ENCODE peak calls at places on chromosomes 13 and 19, in seven cellular contexts. I, M, G, D, K, A and J are unnamed samples.
A peak's percentile ranks its signal among the peaks of the same experiment; 100 is the strongest.

GRCh38 chr13:99083976-99084375 is 106.1 kb upstream of the DOCK9 start:
- DNase-seq in D (no peak), G (no peak), A (no peak), M (no peak), K (no peak), I (no peak), J (no peak)

GRCh38 chr19:6047741-6048231 is 62.5 kb downstream of the RFX2 start:
- DNase-seq in D (peak; percentile 39), M (no peak), G (no peak), K (no peak), I (no peak), A (no peak), J (peak; percentile 31)

GRCh38 chr13:42883771-42884170 is 102.4 kb downstream of the FAM216B start:
- DNase-seq in I (no peak), A (no peak), G (no peak), M (no peak), D (peak; percentile 21), K (no peak), J (peak; percentile 2)

GRCh38 chr13:80814541-80814940 is 473.6 kb upstream of the SPRY2 start:
- DNase-seq in G (no peak), I (no peak), A (no peak), D (no peak), M (no peak), K (no peak), J (no peak)

GRCh38 chr19:13670846-13671245 is 93.5 kb upstream of the MRI1 start:
- DNase-seq in I (no peak), A (no peak), M (no peak), K (no peak), G (no peak), D (no peak), J (no peak)

GRCh38 chr13:107582171-107582570 is 633.2 kb downstream of the LIG4 start:
- DNase-seq in I (no peak), D (no peak), A (no peak), K (no peak), M (no peak), G (no peak), J (no peak)

GRCh38 chr19:13978306-13978705 is 26.0 kb downstream of the DCAF15 start:
- DNase-seq in I (no peak), G (peak; percentile 37), K (peak; percentile 86), D (peak; percentile 18), M (peak; percentile 52), A (no peak), J (no peak)

GRCh38 chr13:87169337-87169736 is 501.8 kb upstream of the SLITRK5 start:
- DNase-seq in D (no peak), K (no peak), M (no peak), A (no peak), I (no peak), G (no peak), J (no peak)

GRCh38 chr13:104976964-104977363 is 1558.5 kb downstream of the EFNB2 start:
- DNase-seq in M (no peak), D (no peak), A (no peak), K (no peak), G (no peak), I (no peak), J (no peak)

GRCh38 chr13:26220575-26220974 is 1.5 kb downstream of the RNF6 start:
- DNase-seq in K (no peak), D (no peak), G (no peak), A (no peak), I (no peak), M (no peak), J (no peak)

GRCh38 chr13:68081051-68081450 is 850.9 kb upstream of the PCDH9 start:
- DNase-seq in D (no peak), M (no peak), I (no peak), A (no peak), K (no peak), G (no peak), J (no peak)

GRCh38 chr13:47679391-47679790 is 321.7 kb downstream of the SUCLA2 start:
- DNase-seq in G (no peak), D (no peak), K (no peak), I (no peak), A (no peak), M (no peak), J (no peak)

GRCh38 chr19:33047422-33047821 is 17.3 kb downstream of the RHPN2 start:
- DNase-seq in K (no peak), I (no peak), M (no peak), G (no peak), D (peak; percentile 99), A (no peak), J (peak; percentile 96)

GRCh38 chr19:43504426-43505185 is at the start of gene PHLDB3:
- DNase-seq in K (peak; percentile 66), A (no peak), M (no peak), I (no peak), D (peak; percentile 72), G (no peak), J (no peak)